ENCODE peak calls at places on chromosomes 5 and 9, in six cellular contexts. N is MM.1S; U is uterus; O is CD8-positive, alpha-beta T cell; G is endothelial cell of umbilical vein; Q is upper lobe of right lung. E is an unnamed sample.

GRCh38 chr5:69497006-69497520 is 4.5 kb downstream of the OCLN start:
- DNase-seq in N (no peak), U (no peak), O (no peak), G (peak; percentile 50), Q (no peak), E (no peak)

GRCh38 chr9:110040788-110041187 is 167.2 kb downstream of the C9orf152 start:
- DNase-seq in N (no peak), U (no peak), O (no peak), G (no peak), Q (no peak), E (no peak)

GRCh38 chr5:127988149-127988755 is 95.3 kb upstream of the SLC12A2 start:
- DNase-seq in N (no peak), U (no peak), O (no peak), G (peak; percentile 92), Q (no peak), E (no peak)

GRCh38 chr5:122099060-122099790 is 21.2 kb upstream of the LOX start:
- DNase-seq in N (no peak), U (no peak), O (no peak), G (peak; percentile 68), Q (no peak), E (no peak)

GRCh38 chr9:2127486-2127885 is 112.3 kb downstream of the SMARCA2 start:
- DNase-seq in N (no peak), U (no peak), O (no peak), G (no peak), Q (no peak), E (no peak)

GRCh38 chr5:14379739-14380497 is 201.7 kb upstream of the OTULINL start:
- DNase-seq in N (no peak), U (no peak), O (no peak), G (no peak), Q (no peak), E (no peak)

GRCh38 chr5:61496406-61497307 is 164.6 kb downstream of the ZSWIM6 start:
- DNase-seq in N (no peak), U (no peak), O (no peak), G (no peak), Q (no peak), E (no peak)

GRCh38 chr5:87266914-87267573 is 639 bp upstream of the RASA1 start:
- DNase-seq in N (peak; percentile 45), U (no peak), O (no peak), G (no peak), Q (no peak), E (no peak)

GRCh38 chr9:95005276-95006141 is 279.0 kb downstream of the AOPEP start:
- DNase-seq in N (no peak), U (no peak), O (no peak), G (no peak), Q (no peak), E (no peak)

GRCh38 chr5:154278908-154279307 is 88.4 kb downstream of the GALNT10 start:
- DNase-seq in N (peak; percentile 85), U (no peak), O (no peak), G (no peak), Q (no peak), E (no peak)

GRCh38 chr5:149387982-149388381 is 8.9 kb upstream of the IL17B start:
- DNase-seq in N (no peak), U (peak; percentile 80), O (no peak), G (no peak), Q (no peak), E (no peak)

GRCh38 chr9:74804018-74804385 is 83.7 kb downstream of the TRPM6 start:
- DNase-seq in N (no peak), U (no peak), O (no peak), G (peak; percentile 35), Q (no peak), E (no peak)

GRCh38 chr9:125997510-125997823 is 250.3 kb downstream of the PBX3 start:
- DNase-seq in N (no peak), U (no peak), O (no peak), G (no peak), Q (peak; percentile 84), E (no peak)

GRCh38 chr9:1337169-1337568 is 287.0 kb downstream of the DMRT2 start:
- DNase-seq in N (no peak), U (no peak), O (no peak), G (no peak), Q (no peak), E (no peak)

GRCh38 chr5:19886123-19886921 is 101.7 kb downstream of the CDH18 start:
- DNase-seq in N (peak; percentile 26), U (no peak), O (no peak), G (no peak), Q (no peak), E (no peak)

GRCh38 chr9:129579294-129579693 is 41.6 kb downstream of the C9orf50 start:
- DNase-seq in N (no peak), U (no peak), O (no peak), G (no peak), Q (no peak), E (no peak)

GRCh38 chr9:129580211-129580915 is 40.5 kb downstream of the C9orf50 start:
- DNase-seq in N (peak; percentile 92), U (no peak), O (no peak), G (no peak), Q (no peak), E (no peak)

GRCh38 chr9:129582865-129583264 is 38.0 kb downstream of the C9orf50 start:
- DNase-seq in N (no peak), U (no peak), O (no peak), G (no peak), Q (no peak), E (no peak)

GRCh38 chr9:129583308-129584038 is 37.4 kb downstream of the C9orf50 start:
- DNase-seq in N (no peak), U (no peak), O (no peak), G (no peak), Q (no peak), E (no peak)

GRCh38 chr9:129581505-129581904 is 39.4 kb downstream of the C9orf50 start:
- DNase-seq in N (no peak), U (no peak), O (no peak), G (no peak), Q (no peak), E (no peak)
- H3K4me3 ChIP-seq in N (no peak overlapping the region), U (no peak overlapping the region), O (no peak overlapping the region), G (no peak overlapping the region), Q (no peak overlapping the region), E (no peak overlapping the region)

GRCh38 chr9:124283232-124283814 is 25.6 kb downstream of the NEK6 start:
- DNase-seq in N (no peak), U (no peak), O (no peak), G (no peak), Q (no peak), E (no peak)

GRCh38 chr9:124285903-124286291 is 28.1 kb downstream of the NEK6 start:
- DNase-seq in N (peak; percentile 93), U (peak; percentile 81), O (peak; percentile 48), G (peak; percentile 90), Q (peak; percentile 84), E (no peak)

GRCh38 chr9:124285490-124285889 is 27.7 kb downstream of the NEK6 start:
- DNase-seq in N (no peak), U (no peak), O (no peak), G (no peak), Q (no peak), E (no peak)

GRCh38 chr9:124284940-124285441 is 27.2 kb downstream of the NEK6 start:
- DNase-seq in N (no peak), U (peak; percentile 47), O (no peak), G (no peak), Q (no peak), E (no peak)

DNA sequence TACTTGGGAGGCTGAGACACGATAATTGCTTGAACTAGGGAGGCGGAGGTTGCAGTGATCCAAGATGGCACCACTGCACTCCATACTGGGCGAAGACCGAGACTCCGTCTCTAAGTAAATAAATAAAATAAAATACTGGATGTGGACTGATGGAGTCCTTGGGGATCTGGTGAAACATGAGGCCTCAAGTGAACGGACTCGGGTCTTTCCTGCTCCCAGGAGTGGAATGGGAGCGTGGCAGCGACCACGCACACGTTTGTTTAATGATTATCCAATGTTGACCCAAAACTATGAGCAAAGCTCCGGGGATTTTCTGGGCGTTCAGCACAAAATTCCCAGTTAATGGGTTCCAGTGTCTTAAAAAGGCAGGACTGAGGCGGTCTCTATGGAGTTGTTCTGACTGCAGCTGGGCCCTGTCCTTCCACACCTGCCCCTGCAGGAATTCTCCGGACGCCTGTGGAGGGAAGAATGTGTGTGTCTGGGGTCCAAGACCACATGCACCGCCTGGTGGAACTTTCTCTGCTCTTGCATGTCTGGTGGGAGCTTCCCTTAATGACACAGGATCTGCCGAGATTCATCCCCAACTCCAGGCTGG is 26.6 kb downstream of the NEK6 start:
- DNase-seq in N (no peak), U (no peak), O (no peak), G (no peak), Q (no peak), E (no peak)
- H3K4me1 ChIP-seq in N (peaks cover 28% of the 10 kb centered on the region), U (peaks cover 33% of the 10 kb centered on the region), O (peaks cover 15% of the 10 kb centered on the region), G (peaks cover 70% of the 10 kb centered on the region), Q (peaks cover 87% of the 10 kb centered on the region), E (no peaks in the 10 kb centered on the region)

DNA sequence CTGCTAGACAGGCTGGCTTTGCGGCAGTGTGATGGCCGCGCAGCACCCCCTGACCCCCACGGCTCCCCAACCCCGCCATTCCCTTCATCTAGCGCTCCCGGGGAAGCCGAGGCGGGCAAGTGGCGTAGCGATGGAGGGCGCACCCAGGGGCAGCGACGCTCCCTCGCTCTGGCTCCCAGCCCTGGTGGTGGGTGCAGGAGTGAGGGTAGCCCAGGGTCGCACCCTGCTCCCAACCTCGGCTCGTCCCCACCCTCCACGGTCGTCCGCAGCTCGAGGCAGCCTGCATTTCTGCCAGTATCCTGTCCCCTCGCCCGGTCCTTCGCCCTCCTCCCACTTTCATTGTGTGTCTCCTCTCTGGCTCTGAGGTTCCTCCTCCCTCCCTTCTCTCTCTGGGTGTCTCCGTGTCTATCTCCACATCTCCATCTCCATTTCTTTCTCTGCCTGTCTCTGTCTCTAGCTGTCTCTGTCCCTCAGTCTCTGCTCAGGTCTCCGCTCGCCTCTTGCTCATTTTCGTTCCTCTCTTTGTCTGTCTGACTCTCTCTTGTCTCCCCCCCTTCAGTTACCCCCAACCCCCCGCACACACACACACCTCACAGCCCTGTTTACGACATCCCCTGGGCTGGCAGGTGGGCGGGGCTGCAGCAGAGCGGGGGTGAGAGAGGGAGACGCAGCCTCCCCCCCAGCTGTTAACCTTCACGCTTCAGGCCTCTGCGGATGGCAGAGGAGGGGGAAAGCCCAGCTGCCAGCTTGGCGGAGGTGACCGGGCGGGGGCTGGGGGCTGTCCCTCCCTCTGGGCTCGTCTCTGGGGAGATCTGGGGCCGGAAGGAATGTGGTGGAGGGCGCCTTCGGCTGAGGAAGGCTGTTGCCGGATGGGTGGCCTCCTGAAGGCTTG is 48.7 kb upstream of the PSD2 start:
- DNase-seq in N (no peak), U (peak; percentile 41), O (peak; percentile 72), G (no peak), Q (no peak), E (no peak)
- H3K27ac ChIP-seq in N (no peak overlapping the region), U (no peak overlapping the region), O (peak overlapping the region; percentile 30), G (no peak overlapping the region), Q (no peak overlapping the region), E (no peak overlapping the region)

GRCh38 chr5:31851290-31851689 is 212.4 kb downstream of the PDZD2 start:
- DNase-seq in N (no peak), U (no peak), O (no peak), G (no peak), Q (no peak), E (no peak)

GRCh38 chr5:31853398-31854135 is 214.6 kb downstream of the PDZD2 start:
- DNase-seq in N (no peak), U (no peak), O (no peak), G (no peak), Q (no peak), E (no peak)

GRCh38 chr5:31854625-31855526 is 215.9 kb downstream of the PDZD2 start:
- DNase-seq in N (no peak), U (peak; percentile 75), O (no peak), G (peak; percentile 8), Q (peak; percentile 81), E (no peak)

GRCh38 chr5:31855527-31855862 is 216.6 kb downstream of the PDZD2 start:
- DNase-seq in N (no peak), U (no peak), O (no peak), G (no peak), Q (no peak), E (no peak)

GRCh38 chr5:31854181-31854624 is 215.3 kb downstream of the PDZD2 start:
- DNase-seq in N (no peak), U (peak; percentile 47), O (no peak), G (peak; percentile 40), Q (peak; percentile 71), E (peak; percentile 45)
- H3K4me3 ChIP-seq in N (no peak overlapping the region), U (peak overlapping the region; percentile 45), O (peak overlapping the region; percentile 63), G (peak overlapping the region; percentile 36), Q (peak overlapping the region; percentile 74), E (peak overlapping the region; percentile 50)

E was measured in iPS DF 6.9.